ENCODE peak calls at places on chromosome 18, in nine cellular contexts. T is heart right ventricle, L is GM12865, U is thoracic aorta, H is skeletal muscle cell, O is AG09309, J is fibroblast of pulmonary artery, I is spleen, W is epithelial cell of esophagus. B is an unnamed sample.
A peak's percentile ranks its signal among the peaks of the same experiment; 100 is the strongest.

GRCh38 chr18:21458322-21458721 is 142.2 kb downstream of the ESCO1 start:
- DNase-seq in I (no peak), J (no peak), T (peak; percentile 70), H (no peak), L (no peak), O (no peak), W (no peak), U (no peak), B (no peak)

GRCh38 chr18:49764032-49764431 is 49.3 kb downstream of the ACAA2 start:
- DNase-seq in H (peak; percentile 36), J (peak; percentile 68), L (no peak), I (no peak), O (no peak), W (no peak), U (no peak), T (no peak), B (peak; percentile 5)

GRCh38 chr18:48410095-48410920 is 1.1 kb upstream of the ZBTB7C start:
- DNase-seq in H (no peak), W (peak; percentile 94), O (no peak), J (peak; percentile 80), I (peak; percentile 93), U (peak; percentile 76), T (peak; percentile 92), L (peak; percentile 76), B (peak; percentile 83)

GRCh38 chr18:13500891-13501887 is 225.2 kb downstream of the FAM210A start:
- DNase-seq in H (peak; percentile 4), W (peak; percentile 51), O (peak; percentile 27), J (peak; percentile 63), T (peak; percentile 78), I (no peak), L (no peak), U (peak; percentile 36), B (peak; percentile 4)

GRCh38 chr18:32707153-32707552 is 65.7 kb downstream of the KLHL14 start:
- DNase-seq in T (no peak), O (no peak), W (peak; percentile 14), H (no peak), L (no peak), I (no peak), U (no peak), J (no peak), B (no peak)

GRCh38 chr18:58109251-58109650 is 65.2 kb downstream of the NEDD4L start:
- DNase-seq in I (no peak), U (no peak), J (no peak), H (no peak), T (no peak), L (no peak), W (no peak), O (no peak), B (no peak)

GRCh38 chr18:72155327-72155726 is 388.8 kb downstream of the CBLN2 start:
- DNase-seq in H (no peak), T (no peak), O (no peak), J (peak; percentile 2), U (no peak), I (no peak), W (peak; percentile 52), L (no peak), B (no peak)

GRCh38 chr18:64083906-64084305 is 65.0 kb downstream of the LINC00305 start:
- DNase-seq in U (no peak), O (no peak), I (no peak), J (no peak), T (no peak), L (no peak), W (no peak), H (no peak), B (no peak)

GRCh38 chr18:62281684-62282083 is 43.4 kb upstream of the TNFRSF11A start:
- DNase-seq in L (no peak), U (no peak), H (peak; percentile 68), J (peak; percentile 81), I (no peak), W (peak; percentile 75), O (peak; percentile 68), T (no peak), B (peak; percentile 84)

GRCh38 chr18:45104071-45104440 is 423.4 kb downstream of the SETBP1 start:
- DNase-seq in H (no peak), I (no peak), U (no peak), O (no peak), W (no peak), J (no peak), L (no peak), T (no peak), B (no peak)

GRCh38 chr18:51191139-51191717 is 6.3 kb downstream of the MEX3C start:
- DNase-seq in I (no peak), O (no peak), W (no peak), H (no peak), J (no peak), U (no peak), L (peak; percentile 80), T (no peak), B (no peak)

GRCh38 chr18:27785815-27786537 is 391.0 kb downstream of the CDH2 start:
- DNase-seq in L (no peak), T (no peak), W (no peak), I (no peak), H (no peak), U (no peak), O (no peak), J (no peak), B (no peak)

GRCh38 chr18:58960946-58961722 is 96.5 kb downstream of the ZNF532 start:
- DNase-seq in T (no peak), H (no peak), I (no peak), U (peak; percentile 38), L (no peak), W (no peak), O (no peak), J (peak; percentile 28), B (no peak)

GRCh38 chr18:3529597-3529996 is 79.6 kb downstream of the TGIF1 start:
- DNase-seq in H (no peak), W (no peak), O (no peak), I (no peak), L (no peak), J (peak; percentile 40), T (no peak), U (no peak), B (peak; percentile 7)

GRCh38 chr18:56148373-56148772 is 490.0 kb downstream of the TXNL1 start:
- DNase-seq in W (peak; percentile 80), J (peak; percentile 35), O (peak; percentile 67), H (peak; percentile 81), I (no peak), L (no peak), T (no peak), U (no peak), B (no peak)
- H3K4me3 ChIP-seq in W (no peak overlapping the region), J (no peak overlapping the region), O (no peak overlapping the region), H (no peak overlapping the region), I (no peak overlapping the region), L (no peak overlapping the region), T (no peak overlapping the region), U (no peak overlapping the region), B (no peak overlapping the region)

GRCh38 chr18:35352778-35353177 is 8.6 kb upstream of the ZNF24 start:
- DNase-seq in I (no peak), W (no peak), T (no peak), O (no peak), U (no peak), J (no peak), L (no peak), H (no peak), B (no peak)

GRCh38 chr18:35352283-35352682 is 8.1 kb upstream of the ZNF24 start:
- DNase-seq in H (no peak), T (no peak), I (no peak), W (no peak), O (no peak), U (no peak), L (no peak), J (no peak), B (no peak)

GRCh38 chr18:35355140-35355618 is 11.0 kb upstream of the ZNF24 start:
- DNase-seq in U (peak; percentile 43), L (peak; percentile 78), J (peak; percentile 90), H (peak; percentile 64), T (peak; percentile 75), W (peak; percentile 81), O (no peak), I (peak; percentile 81), B (peak; percentile 82)
- H3K4me3 ChIP-seq in U (peak overlapping the region; percentile 61), L (no peak overlapping the region), J (peak overlapping the region; percentile 36), H (peak overlapping the region; percentile 31), T (peak overlapping the region; percentile 11), W (no peak overlapping the region), O (no peak overlapping the region), I (no peak overlapping the region), B (peak overlapping the region; percentile 31)

GRCh38 chr18:77365667-77366066 is 116.0 kb downstream of the GALR1 start:
- DNase-seq in J (no peak), T (peak; percentile 20), L (no peak), H (no peak), U (no peak), I (no peak), W (no peak), O (no peak), B (no peak)

GRCh38 chr18:77361382-77361781 is 111.7 kb downstream of the GALR1 start:
- DNase-seq in O (no peak), U (no peak), H (no peak), T (no peak), I (no peak), W (no peak), J (no peak), L (no peak), B (no peak)

GRCh38 chr18:77360315-77361186 is 110.9 kb downstream of the GALR1 start:
- DNase-seq in T (no peak), I (no peak), W (no peak), L (no peak), O (no peak), H (no peak), J (no peak), U (no peak), B (no peak)

DNA sequence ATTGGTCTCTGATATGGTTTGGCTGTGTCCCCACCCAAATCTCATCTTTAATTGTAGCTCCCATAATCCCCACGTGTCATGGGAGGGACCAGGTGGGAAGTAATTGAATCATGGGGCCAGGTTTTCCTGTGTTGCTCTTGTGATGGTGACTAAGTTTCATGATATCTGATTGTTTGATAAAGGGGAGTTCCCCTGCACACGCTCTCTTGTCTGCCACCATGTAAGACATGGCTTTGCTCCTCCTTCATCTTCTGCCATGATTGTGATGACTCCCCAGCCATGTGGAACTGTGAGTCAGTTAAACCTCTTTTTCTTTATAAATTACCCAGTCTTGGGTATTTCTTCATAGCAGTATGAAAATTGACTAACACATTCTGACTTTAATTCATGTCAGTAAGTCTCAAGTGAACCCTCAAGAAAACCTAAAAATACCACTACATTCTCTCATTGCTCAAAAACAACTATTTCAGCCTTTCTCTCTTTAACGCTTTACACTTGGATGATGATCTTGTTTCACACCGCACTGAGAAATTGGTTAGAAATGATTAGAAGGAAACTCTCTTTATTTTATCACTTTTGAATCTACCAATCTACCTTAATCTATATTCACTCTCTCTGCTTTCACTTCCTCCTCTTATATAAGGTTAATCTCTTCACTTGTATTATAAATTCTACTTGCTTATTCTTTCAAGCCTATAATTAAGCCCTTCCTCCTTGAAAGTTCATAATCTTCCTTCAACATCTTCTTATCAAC is 110.1 kb downstream of the GALR1 start:
- DNase-seq in U (no peak), O (no peak), W (no peak), J (no peak), I (no peak), T (no peak), H (no peak), L (no peak), B (no peak)
- H3K4me3 ChIP-seq in U (no peak overlapping the region), O (no peak overlapping the region), W (no peak overlapping the region), J (no peak overlapping the region), I (no peak overlapping the region), T (no peak overlapping the region), H (no peak overlapping the region), L (no peak overlapping the region), B (no peak overlapping the region)

DNA sequence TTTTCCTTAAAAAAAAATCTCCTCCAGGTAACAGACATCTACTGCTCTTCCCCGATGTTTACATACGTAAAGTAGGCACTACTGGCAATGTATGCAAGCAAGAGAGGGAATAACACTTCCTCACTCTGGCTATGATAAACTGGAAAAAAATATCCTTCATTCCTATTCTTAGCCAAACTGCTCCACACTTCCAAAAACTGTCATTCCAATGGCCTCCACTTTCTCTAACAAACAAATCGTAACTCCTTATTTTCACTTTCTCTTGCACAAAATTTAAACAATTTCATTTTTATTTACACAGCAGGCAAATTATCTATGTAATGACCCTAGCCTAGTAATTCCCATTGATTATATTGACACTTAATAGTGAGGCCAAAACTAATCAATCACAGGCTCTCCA is 184.4 kb downstream of the TCF4 start:
- DNase-seq in U (no peak), L (no peak), W (no peak), J (no peak), I (no peak), O (no peak), T (no peak), H (no peak), B (no peak)
- H3K4me3 ChIP-seq in U (peak overlapping the region; percentile 71), L (no peak overlapping the region), W (no peak overlapping the region), J (peak overlapping the region; percentile 59), I (no peak overlapping the region), O (peak overlapping the region; percentile 17), T (peak overlapping the region; percentile 32), H (no peak overlapping the region), B (peak overlapping the region; percentile 55)

B was measured in fibroblast of villous mesenchyme.